ENCODE peak calls at places on chromosomes 4 and X, in eight cellular contexts. Q is NB4, X is A549, R is breast epithelium, W is uterus, K is adrenal gland, N is right lobe of liver, J is transverse colon. V is an unnamed sample.

GRCh38 chrX:115892787-115893671 is 277.5 kb upstream of the AGTR2 start:
- DNase-seq in W (peak), R (peak), K (no peak), J (peak), Q (peak), X (no peak), N (peak), V (peak)

GRCh38 chr4:79650217-79650616 is 242.2 kb upstream of the GK2 start:
- DNase-seq in W (no peak), N (no peak), R (no peak), K (no peak), J (no peak), Q (no peak), X (no peak), V (no peak)

GRCh38 chr4:147648656-147649055 is 31.5 kb downstream of the TMEM184C start:
- DNase-seq in K (no peak), N (no peak), W (no peak), X (no peak), Q (no peak), J (no peak), R (no peak), V (no peak)

GRCh38 chr4:57763070-57763469 is 652.9 kb upstream of the IGFBP7 start:
- DNase-seq in R (no peak), W (no peak), N (no peak), Q (peak), J (no peak), K (no peak), X (no peak), V (no peak)

GRCh38 chr4:19993222-19993621 is 258.5 kb upstream of the SLIT2 start:
- DNase-seq in J (no peak), R (no peak), Q (peak), W (no peak), X (no peak), N (no peak), K (no peak), V (no peak)

GRCh38 chr4:16537926-16538325 is 311.7 kb upstream of the TAPT1 start:
- DNase-seq in N (no peak), K (no peak), R (no peak), W (no peak), X (no peak), Q (no peak), J (no peak), V (no peak)

GRCh38 chr4:185383451-185383850 is 12.3 kb downstream of the LRP2BP start:
- DNase-seq in K (no peak), W (no peak), N (no peak), R (peak), Q (no peak), J (peak), X (no peak), V (peak)

GRCh38 chr4:1109898-1110506 is 3.4 kb downstream of the RNF212 start:
- DNase-seq in X (peak), Q (no peak), K (no peak), W (no peak), J (no peak), R (no peak), N (no peak), V (no peak)

GRCh38 chr4:15162465-15163283 is 160.4 kb downstream of the CPEB2 start:
- DNase-seq in X (peak), K (peak), N (no peak), Q (peak), W (no peak), J (no peak), R (no peak), V (no peak)

GRCh38 chrX:67613366-67613765 is 69.5 kb downstream of the AR start:
- DNase-seq in N (no peak), X (no peak), J (no peak), Q (no peak), W (no peak), K (no peak), R (no peak), V (no peak)

GRCh38 chr4:88439161-88439760 is 17.7 kb upstream of the HERC5 start:
- DNase-seq in N (no peak), J (no peak), Q (no peak), W (no peak), K (no peak), R (no peak), X (no peak), V (no peak)

GRCh38 chrX:124497386-124497785 is 151.0 kb downstream of the SH2D1A start:
- DNase-seq in K (no peak), Q (no peak), W (no peak), J (no peak), R (no peak), N (no peak), X (no peak), V (no peak)

GRCh38 chr4:7086384-7086783 is 18.5 kb upstream of the GRPEL1 start:
- DNase-seq in K (no peak), W (no peak), N (no peak), J (no peak), R (no peak), X (no peak), Q (no peak), V (no peak)

GRCh38 chr4:149910177-149910576 is 94.5 kb upstream of the IQCM start:
- DNase-seq in X (no peak), K (no peak), N (no peak), R (no peak), J (no peak), Q (no peak), W (no peak), V (no peak)

GRCh38 chr4:60605651-60606354 is 594.3 kb upstream of the ADGRL3 start:
- DNase-seq in Q (no peak), J (no peak), N (no peak), X (no peak), K (no peak), R (no peak), W (no peak), V (no peak)

GRCh38 chrX:70970482-70970999 is 39.6 kb upstream of the SLC7A3 start:
- DNase-seq in R (no peak), X (peak), N (no peak), K (no peak), Q (peak), J (no peak), W (no peak), V (no peak)

GRCh38 chr4:38310446-38311043 is 350.3 kb downstream of the PTTG2 start:
- DNase-seq in X (no peak), W (no peak), K (no peak), N (no peak), R (no peak), Q (no peak), J (peak), V (no peak)

GRCh38 chrX:13220916-13221315 is 98.9 kb downstream of the ATXN3L start:
- DNase-seq in J (no peak), X (no peak), N (no peak), W (no peak), R (no peak), Q (no peak), K (no peak), V (no peak)

GRCh38 chrX:111041018-111041462 is 55.0 kb upstream of the PAK3 start:
- DNase-seq in N (no peak), X (peak), W (no peak), Q (peak), R (no peak), K (no peak), J (no peak), V (no peak)

GRCh38 chr4:24001945-24002640 is 112.2 kb upstream of the PPARGC1A start:
- DNase-seq in N (no peak), Q (no peak), J (no peak), X (no peak), K (no peak), R (no peak), W (no peak), V (no peak)

GRCh38 chr4:115851918-115852766 is 738.7 kb upstream of the NDST4 start:
- DNase-seq in K (peak), Q (peak), J (peak), W (no peak), N (peak), X (peak), R (no peak), V (no peak)

GRCh38 chr4:23934915-23935314 is 45.1 kb upstream of the PPARGC1A start:
- DNase-seq in W (peak), X (no peak), R (peak), J (peak), Q (peak), N (peak), K (peak), V (peak)

GRCh38 chrX:131821945-131822622 is 201.0 kb upstream of the STK26 start:
- DNase-seq in X (peak), J (peak), R (no peak), Q (no peak), K (no peak), N (no peak), W (peak), V (no peak)

GRCh38 chr4:100981447-100982204 is 365.7 kb downstream of the PPP3CA start:
- DNase-seq in W (no peak), K (peak), R (no peak), J (no peak), N (no peak), X (no peak), Q (peak), V (no peak)

GRCh38 chr4:104500452-104500851 is 5.8 kb upstream of the CXXC4 start:
- DNase-seq in X (no peak), J (peak), R (no peak), K (peak), N (peak), W (no peak), Q (no peak), V (no peak)

GRCh38 chrX:111095974-111096870 is at the start of gene PAK3:
- DNase-seq in X (peak), J (peak), W (peak), Q (no peak), K (peak), R (no peak), N (peak), V (no peak)

GRCh38 chrX:16778993-16779392 is 7.3 kb upstream of the TXLNG start:
- DNase-seq in N (no peak), K (no peak), W (no peak), Q (no peak), X (no peak), R (no peak), J (no peak), V (peak)

GRCh38 chr4:188091-188490 is 63.8 kb downstream of the ZNF718 start:
- DNase-seq in W (no peak), Q (no peak), K (no peak), J (no peak), N (no peak), X (no peak), R (no peak), V (no peak)

GRCh38 chr4:8229341-8229975 is 30.4 kb downstream of the SH3TC1 start:
- DNase-seq in Q (no peak), J (no peak), R (no peak), W (no peak), K (no peak), X (no peak), N (no peak), V (no peak)

GRCh38 chr4:105624530-105624929 is 72.1 kb downstream of the ARHGEF38 start:
- DNase-seq in W (peak), N (peak), J (no peak), Q (no peak), R (no peak), X (no peak), K (peak), V (no peak)

GRCh38 chr4:77617203-77617602 is 11.6 kb downstream of the CXCL13 start:
- DNase-seq in R (no peak), Q (peak), K (no peak), W (no peak), N (no peak), J (no peak), X (peak), V (no peak)

GRCh38 chr4:42750091-42750490 is 93.2 kb upstream of the ATP8A1 start:
- DNase-seq in R (no peak), K (peak), W (no peak), N (no peak), X (no peak), Q (peak), J (no peak), V (no peak)

GRCh38 chr4:186416451-186417060 is 138.8 kb downstream of the MTNR1A start:
- DNase-seq in N (no peak), W (no peak), K (no peak), J (no peak), R (no peak), X (no peak), Q (no peak), V (no peak)

GRCh38 chrX:39324233-39324632 is 523.0 kb downstream of the MID1IP1 start:
- DNase-seq in X (no peak), Q (no peak), N (no peak), K (no peak), R (no peak), W (no peak), J (no peak), V (peak)

GRCh38 chr4:1939664-1940509 is 68.7 kb downstream of the NSD2 start:
- DNase-seq in R (no peak), K (peak), J (no peak), X (no peak), Q (no peak), N (no peak), W (no peak), V (no peak)

GRCh38 chr4:181956502-181956901 is 286.7 kb upstream of the TENM3 start:
- DNase-seq in Q (no peak), X (no peak), N (no peak), W (no peak), K (no peak), J (no peak), R (no peak), V (no peak)

GRCh38 chr4:86942185-86942666 is 7.4 kb downstream of the AFF1 start:
- DNase-seq in J (no peak), R (no peak), K (no peak), X (no peak), Q (peak), W (no peak), N (no peak), V (no peak)

GRCh38 chrX:108437789-108438623 is at the start of gene COL4A6:
- DNase-seq in W (peak), K (peak), Q (peak), R (no peak), N (peak), J (no peak), X (peak), V (no peak)

GRCh38 chrX:80812176-80812575 is 2.5 kb upstream of the BRWD3 start:
- DNase-seq in K (peak), Q (peak), J (peak), R (no peak), N (no peak), X (peak), W (no peak), V (no peak)

GRCh38 chrX:86103061-86103460 is 45.2 kb upstream of the DACH2 start:
- DNase-seq in J (no peak), K (no peak), R (no peak), N (no peak), X (no peak), Q (no peak), W (no peak), V (no peak)

GRCh38 chr4:102826105-102826889 is 1.1 kb downstream of the UBE2D3 start:
- DNase-seq in W (no peak), J (no peak), X (no peak), Q (no peak), R (no peak), K (no peak), N (no peak), V (no peak)
- TF ChIP-seq POLR2A in W (no peak), J (no peak), X (no peak), Q (no peak), R (no peak), K (no peak), N (no peak), V (no peak)

GRCh38 chrX:12142661-12143060 is 4.4 kb downstream of the FRMPD4 start:
- DNase-seq in W (no peak), J (no peak), Q (no peak), R (no peak), X (no peak), N (no peak), K (no peak), V (no peak)

GRCh38 chrX:12137982-12138365 is 299 bp upstream of the FRMPD4 start:
- DNase-seq in K (no peak), W (no peak), R (no peak), N (no peak), X (peak), Q (no peak), J (no peak), V (no peak)

GRCh38 chrX:12139934-12140611 is 1.8 kb downstream of the FRMPD4 start:
- DNase-seq in N (no peak), R (no peak), W (no peak), Q (no peak), K (no peak), X (peak), J (no peak), V (no peak)

GRCh38 chrX:12141511-12141910 is 3.2 kb downstream of the FRMPD4 start:
- DNase-seq in R (no peak), J (no peak), N (no peak), W (no peak), Q (no peak), K (no peak), X (no peak), V (no peak)

DNA sequence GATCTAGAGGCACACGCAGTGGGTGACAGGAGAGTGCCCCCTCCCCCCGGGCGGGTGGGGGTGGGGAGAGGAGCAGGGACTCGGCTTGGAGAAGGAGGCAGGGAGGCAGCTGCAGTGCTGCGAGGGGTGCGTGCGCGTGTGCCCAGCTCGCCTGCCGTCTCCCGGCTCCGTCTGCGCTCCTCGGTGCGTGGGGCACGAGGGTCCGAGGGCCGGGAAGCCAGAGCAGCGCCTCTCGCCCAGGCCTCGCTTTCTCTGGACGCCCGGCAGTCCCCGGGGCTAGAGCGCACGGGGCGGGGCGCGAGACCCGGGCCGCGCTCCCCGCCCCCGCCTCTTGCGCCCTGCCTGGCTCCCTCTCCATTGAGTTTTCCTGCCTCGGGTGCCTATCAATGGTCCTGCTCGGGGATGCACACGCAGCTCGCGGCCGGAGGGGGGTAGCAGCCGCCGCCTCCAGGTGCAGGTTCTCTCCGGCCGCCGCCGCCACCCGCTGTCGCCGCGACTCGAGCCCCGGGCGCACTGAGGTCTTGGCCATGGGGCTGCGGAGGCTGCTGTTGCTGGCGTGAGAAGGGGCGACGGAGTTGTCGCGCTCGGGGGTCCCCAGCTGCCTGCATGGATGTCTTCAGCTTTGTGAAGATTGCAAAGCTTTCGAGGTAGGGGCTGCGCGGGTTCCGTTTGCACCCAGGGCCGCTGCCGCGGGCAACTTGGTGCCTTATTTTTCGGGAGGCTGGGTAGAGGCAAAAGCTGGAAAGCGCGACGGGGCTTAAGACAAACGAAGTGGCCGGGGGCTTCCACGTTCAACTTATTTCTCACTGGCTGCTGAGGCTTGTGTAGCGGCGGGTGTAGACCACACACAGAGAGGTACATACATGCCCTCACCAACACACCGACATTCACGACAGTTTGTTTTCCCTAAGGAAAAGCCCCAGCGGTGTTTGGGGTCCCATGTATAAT is at the start of gene FRMPD4:
- DNase-seq in R (no peak), Q (no peak), W (no peak), N (no peak), K (no peak), J (no peak), X (peak), V (no peak)
- H3K4me3 ChIP-seq in R (peak), Q (no peak), W (no peak), N (no peak), K (no peak), J (peak), X (peak), V (no peak)

GRCh38 chr4:151711680-151712079 is 49.1 kb downstream of the GATB start:
- DNase-seq in K (no peak), J (no peak), W (no peak), X (no peak), Q (no peak), N (no peak), R (no peak), V (no peak)
- TF ChIP-seq POLR2A in K (no peak), J (no peak), W (no peak), X (no peak), Q (no peak), N (no peak), R (no peak), V (no peak)

GRCh38 chr4:22741744-22742143 is 49.0 kb downstream of the GBA3 start:
- DNase-seq in K (no peak), R (no peak), Q (no peak), W (no peak), J (no peak), X (no peak), N (no peak), V (no peak)

GRCh38 chr4:22739933-22740332 is 47.2 kb downstream of the GBA3 start:
- DNase-seq in Q (no peak), N (peak), R (no peak), X (no peak), J (no peak), K (no peak), W (no peak), V (no peak)

GRCh38 chr4:22743290-22743689 is 50.6 kb downstream of the GBA3 start:
- DNase-seq in Q (no peak), R (no peak), W (no peak), K (no peak), N (no peak), J (no peak), X (no peak), V (no peak)

DNA sequence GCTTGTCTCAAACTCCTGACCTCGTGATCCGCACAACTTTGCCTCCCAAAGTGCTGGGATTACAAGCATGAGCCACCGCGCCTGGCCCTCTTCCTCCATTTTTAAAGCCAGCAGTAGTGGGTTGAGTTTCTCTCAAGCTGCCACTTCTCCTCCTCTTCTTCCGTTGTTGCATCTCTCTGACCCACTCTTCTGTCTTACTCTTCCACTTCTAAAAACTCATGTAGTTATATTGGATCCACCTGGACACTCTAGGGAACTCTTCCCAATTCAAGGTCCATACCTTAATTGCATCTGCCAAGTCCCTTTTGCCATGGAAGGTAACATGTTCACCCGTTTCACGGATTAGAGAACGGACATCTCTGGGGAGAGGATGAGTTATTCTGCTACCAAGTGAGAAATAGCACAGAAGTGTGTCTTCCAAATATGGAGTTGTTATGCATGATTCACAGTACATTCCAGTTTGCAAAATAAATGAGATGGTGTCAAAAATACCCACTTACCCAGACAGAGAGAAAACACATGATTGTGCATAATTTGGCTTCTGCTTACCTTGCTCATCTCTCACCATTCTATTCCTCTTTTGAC is 51.8 kb downstream of the GBA3 start:
- DNase-seq in Q (no peak), R (no peak), N (no peak), X (no peak), J (no peak), K (no peak), W (no peak), V (no peak)
- H3K4me3 ChIP-seq in Q (no peak), R (no peak), N (no peak), X (no peak), J (no peak), K (no peak), W (no peak), V (no peak)